ENCODE peak calls at places on chromosomes 7 and 10, in five cellular contexts. H is ACHN, I is astrocyte of the cerebellum, B is GM03348, S is T-helper 2 cell. J is an unnamed sample.

GRCh38 chr7:36651404-36651803 is 72.9 kb downstream of the AOAH start:
- DNase-seq in B (peak), S (no peak), I (peak), H (peak), J (no peak)

GRCh38 chr10:124802313-124802675 is 675 bp downstream of the ABRAXAS2 start:
- DNase-seq in S (no peak), H (no peak), B (no peak), I (no peak), J (no peak)

GRCh38 chr7:20329389-20330175 is 1.1 kb upstream of the ITGB8 start:
- DNase-seq in S (no peak), H (peak), B (peak), I (peak), J (peak)

GRCh38 chr7:84647797-84648762 is 453.5 kb upstream of the SEMA3A start:
- DNase-seq in I (peak), S (no peak), H (peak), B (peak), J (no peak)

GRCh38 chr7:28347964-28348363 is 64.4 kb upstream of the CREB5 start:
- DNase-seq in B (peak), S (no peak), H (no peak), I (no peak), J (no peak)

GRCh38 chr10:128660726-128661125 is 534.5 kb upstream of the MKI67 start:
- DNase-seq in B (no peak), S (no peak), I (no peak), H (no peak), J (no peak)

GRCh38 chr10:9012312-9012711 is 957.8 kb downstream of the GATA3 start:
- DNase-seq in I (peak), S (no peak), B (no peak), H (no peak), J (no peak)

GRCh38 chr7:131522325-131522920 is 34.0 kb downstream of the PODXL start:
- DNase-seq in B (no peak), S (no peak), I (no peak), H (no peak), J (peak)

GRCh38 chr10:79981673-79982485 is 33.0 kb upstream of the SFTPD start:
- DNase-seq in I (no peak), S (no peak), H (peak), B (peak), J (peak)

GRCh38 chr10:121281576-121281975 is 316.7 kb downstream of the FGFR2 start:
- DNase-seq in B (no peak), S (no peak), I (no peak), H (no peak), J (peak)

GRCh38 chr10:14554091-14554842 is 220.4 kb downstream of the FAM107B start:
- DNase-seq in S (no peak), H (no peak), B (no peak), I (no peak), J (no peak)

GRCh38 chr7:40673285-40673684 is 538.5 kb downstream of the SUGCT start:
- DNase-seq in B (peak), S (no peak), I (peak), H (no peak), J (peak)

GRCh38 chr7:43040461-43040860 is 72.0 kb upstream of the HECW1 start:
- DNase-seq in H (no peak), B (no peak), S (no peak), I (no peak), J (no peak)

GRCh38 chr7:106571563-106571962 is 89.4 kb downstream of the CCDC71L start:
- DNase-seq in H (no peak), B (no peak), I (no peak), S (no peak), J (no peak)

GRCh38 chr10:70145166-70145665 is 1.3 kb downstream of the TYSND1 start:
- DNase-seq in S (no peak), I (no peak), H (no peak), B (no peak), J (peak)

GRCh38 chr10:16787361-16787791 is 29.8 kb downstream of the RSU1 start:
- DNase-seq in I (no peak), S (peak), B (no peak), H (no peak), J (no peak)

GRCh38 chr7:22576941-22577927 is 77.2 kb upstream of the STEAP1B start:
- DNase-seq in B (peak), S (no peak), H (peak), I (peak), J (peak)

GRCh38 chr7:80475383-80475782 is 36.5 kb downstream of the GNAT3 start:
- DNase-seq in B (no peak), I (no peak), S (no peak), H (no peak), J (no peak)

GRCh38 chr7:70419816-70420215 is 712.1 kb upstream of the GALNT17 start:
- DNase-seq in S (no peak), B (no peak), I (no peak), H (no peak), J (no peak)

GRCh38 chr10:124354411-124355382 is 64.0 kb downstream of the OAT start:
- DNase-seq in I (no peak), H (peak), B (peak), S (no peak), J (peak)

GRCh38 chr10:93813507-93814465 is 56.0 kb downstream of the LGI1 start:
- DNase-seq in B (peak), H (peak), S (no peak), I (no peak), J (peak)

GRCh38 chr10:114879093-114879492 is 57.5 kb downstream of the FHIP2A start:
- DNase-seq in I (no peak), B (no peak), H (no peak), S (no peak), J (no peak)

GRCh38 chr10:113527181-113527580 is 25.7 kb upstream of the HABP2 start:
- DNase-seq in H (no peak), S (no peak), I (peak), B (peak), J (no peak)

GRCh38 chr10:121527690-121528089 is 70.6 kb downstream of the FGFR2 start:
- DNase-seq in B (no peak), S (no peak), I (peak), H (peak), J (no peak)

GRCh38 chr10:36489181-36489927 is 636.0 kb upstream of the ANKRD30A start:
- DNase-seq in B (no peak), S (no peak), I (no peak), H (no peak), J (no peak)

GRCh38 chr7:116451958-116452729 is 47.4 kb upstream of the CAV2 start:
- DNase-seq in B (no peak), S (no peak), I (no peak), H (no peak), J (no peak)

GRCh38 chr10:130016095-130016494 is 52.0 kb upstream of the EBF3 start:
- DNase-seq in S (no peak), I (no peak), B (no peak), H (no peak), J (no peak)

GRCh38 chr10:15824498-15824897 is 35.8 kb downstream of the MINDY3 start:
- DNase-seq in B (peak), H (peak), S (no peak), I (peak), J (no peak)

GRCh38 chr7:112630565-112630964 is 149.8 kb downstream of the LSMEM1 start:
- DNase-seq in I (no peak), B (no peak), S (no peak), H (no peak), J (no peak)

GRCh38 chr7:151012031-151012692 is 12.1 kb downstream of the ATG9B start:
- DNase-seq in H (no peak), B (no peak), I (no peak), S (no peak), J (peak)

GRCh38 chr7:150594817-150595216 is 27.6 kb downstream of the GIMAP4 start:
- DNase-seq in S (no peak), H (no peak), B (no peak), I (no peak), J (no peak)

GRCh38 chr7:75967573-75967997 is 26.8 kb downstream of the TMEM120A start:
- DNase-seq in I (no peak), B (no peak), H (no peak), S (no peak), J (no peak)